ENCODE peak calls at places on chromosomes 3 and 15, in eight cellular contexts. A is PC-3, S is GM12878, X is neuronal stem cell, K is GM23248, O is mesendoderm, I is endothelial cell of umbilical vein, N is HCT116. W is an unnamed sample.

GRCh38 chr15:56757884-56758283 is 24.6 kb upstream of the ZNF280D start:
- DNase-seq in O (no peak), X (no peak), K (no peak), I (no peak), N (no peak), S (no peak), A (no peak), W (no peak)

GRCh38 chr3:187798531-187799520 is 53.6 kb upstream of the BCL6 start:
- DNase-seq in K (no peak), N (no peak), S (no peak), X (no peak), O (peak), I (no peak), A (no peak), W (no peak)

GRCh38 chr3:139630532-139630931 is 47.2 kb downstream of the NMNAT3 start:
- DNase-seq in N (no peak), S (no peak), I (no peak), K (no peak), A (no peak), X (no peak), O (no peak), W (peak)

GRCh38 chr15:66782785-66783184 is 80.7 kb downstream of the SMAD6 start:
- DNase-seq in N (no peak), I (no peak), O (no peak), K (no peak), A (no peak), S (no peak), X (no peak), W (no peak)

GRCh38 chr3:168266335-168266734 is 170.6 kb upstream of the GOLIM4 start:
- DNase-seq in S (no peak), O (no peak), A (no peak), X (no peak), N (no peak), K (no peak), I (no peak), W (no peak)

GRCh38 chr3:6921041-6921440 is 60.1 kb downstream of the GRM7 start:
- DNase-seq in O (no peak), N (no peak), X (no peak), S (no peak), K (no peak), I (no peak), A (no peak), W (no peak)

GRCh38 chr3:24299801-24300626 is 194.6 kb downstream of the THRB start:
- DNase-seq in N (no peak), S (no peak), K (peak), I (peak), O (no peak), A (peak), X (no peak), W (peak)

GRCh38 chr15:39455502-39455991 is 125.3 kb upstream of the THBS1 start:
- DNase-seq in I (no peak), X (no peak), N (no peak), S (no peak), K (peak), O (no peak), A (peak), W (peak)

GRCh38 chr3:179149239-179149887 is 1.2 kb downstream of the PIK3CA start:
- DNase-seq in S (peak), A (peak), O (no peak), K (peak), I (no peak), X (peak), N (no peak), W (peak)

GRCh38 chr15:83436513-83437158 is 10.5 kb upstream of the SH3GL3 start:
- DNase-seq in N (peak), S (no peak), X (peak), K (peak), O (peak), I (peak), A (peak), W (peak)

GRCh38 chr3:16511561-16512434 is 1.7 kb downstream of the RFTN1 start:
- DNase-seq in N (no peak), I (peak), K (peak), A (no peak), S (peak), O (peak), X (no peak), W (peak)

GRCh38 chr3:48435774-48436476 is 4.0 kb downstream of the CCDC51 start:
- DNase-seq in N (peak), O (peak), A (peak), I (peak), X (peak), S (peak), K (peak), W (peak)

GRCh38 chr15:98518823-98519561 is 129.3 kb upstream of the IGF1R start:
- DNase-seq in A (peak), I (peak), X (peak), S (no peak), O (peak), N (peak), K (peak), W (peak)

GRCh38 chr3:66851894-66852613 is 146.1 kb upstream of the KBTBD8 start:
- DNase-seq in S (no peak), N (no peak), A (no peak), X (no peak), I (no peak), K (no peak), O (no peak), W (peak)

GRCh38 chr3:58131101-58131500 is 79.7 kb downstream of the DNASE1L3 start:
- DNase-seq in N (no peak), I (no peak), O (no peak), A (no peak), S (no peak), X (no peak), K (no peak), W (no peak)

GRCh38 chr3:53570086-53570485 is 75.7 kb downstream of the CACNA1D start:
- DNase-seq in A (no peak), K (no peak), I (no peak), N (no peak), X (no peak), S (no peak), O (no peak), W (no peak)

GRCh38 chr3:56801597-56802410 is at the start of gene ARHGEF3:
- DNase-seq in O (peak), A (peak), N (peak), I (peak), K (peak), S (no peak), X (peak), W (peak)

GRCh38 chr3:157373783-157374182 is 62.9 kb upstream of the PTX3 start:
- DNase-seq in K (peak), N (no peak), I (no peak), S (no peak), X (no peak), A (no peak), O (peak), W (peak)

GRCh38 chr3:20190991-20191390 is 5.0 kb upstream of the SGO1 start:
- DNase-seq in O (peak), K (no peak), I (no peak), N (no peak), A (peak), X (no peak), S (no peak), W (no peak)

GRCh38 chr3:25472153-25472552 is 44.1 kb downstream of the RARB start:
- DNase-seq in X (no peak), N (no peak), I (no peak), S (no peak), K (no peak), A (no peak), O (no peak), W (no peak)

GRCh38 chr15:74955017-74955416 is 1.6 kb downstream of the RPP25 start:
- DNase-seq in K (no peak), S (no peak), I (no peak), X (no peak), O (no peak), N (no peak), A (no peak), W (no peak)

GRCh38 chr3:156209631-156210336 is 89.4 kb downstream of the KCNAB1 start:
- DNase-seq in A (no peak), S (no peak), I (no peak), N (no peak), O (no peak), X (no peak), K (no peak), W (no peak)

GRCh38 chr3:66463734-66464511 is 36.9 kb downstream of the LRIG1 start:
- DNase-seq in X (no peak), S (no peak), K (no peak), I (no peak), A (no peak), O (no peak), N (no peak), W (no peak)

GRCh38 chr15:40344631-40345120 is 3.9 kb upstream of the CCDC9B start:
- DNase-seq in I (peak), O (peak), N (no peak), A (peak), K (peak), X (no peak), S (no peak), W (peak)

DNA sequence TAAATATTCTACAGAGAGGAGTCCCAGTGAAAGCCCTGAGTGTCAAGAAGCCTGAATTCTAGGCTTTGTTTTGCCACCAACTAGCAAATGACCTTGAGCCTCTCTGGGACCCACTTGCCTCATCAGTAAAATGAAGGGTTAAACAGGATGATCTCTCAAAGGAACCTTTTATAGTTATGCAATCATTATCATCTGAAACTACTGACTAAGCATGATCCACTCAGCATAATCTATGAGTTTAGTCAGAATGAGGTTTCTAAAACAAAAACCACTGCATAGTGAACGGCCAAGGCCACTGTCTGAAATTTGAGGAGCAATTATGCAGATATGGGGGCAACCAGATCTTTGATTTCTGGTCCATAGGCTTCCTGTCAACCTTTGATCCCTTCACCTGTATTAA is 319.0 kb downstream of the MECOM start:
- DNase-seq in A (peak), N (no peak), I (no peak), S (no peak), K (peak), X (no peak), O (no peak), W (peak)
- H3K4me2 ChIP-seq in A (peak), N (no peak), I (no peak), S (no peak), K (no peak), X (no peak), O (no peak), W (no peak)

DNA sequence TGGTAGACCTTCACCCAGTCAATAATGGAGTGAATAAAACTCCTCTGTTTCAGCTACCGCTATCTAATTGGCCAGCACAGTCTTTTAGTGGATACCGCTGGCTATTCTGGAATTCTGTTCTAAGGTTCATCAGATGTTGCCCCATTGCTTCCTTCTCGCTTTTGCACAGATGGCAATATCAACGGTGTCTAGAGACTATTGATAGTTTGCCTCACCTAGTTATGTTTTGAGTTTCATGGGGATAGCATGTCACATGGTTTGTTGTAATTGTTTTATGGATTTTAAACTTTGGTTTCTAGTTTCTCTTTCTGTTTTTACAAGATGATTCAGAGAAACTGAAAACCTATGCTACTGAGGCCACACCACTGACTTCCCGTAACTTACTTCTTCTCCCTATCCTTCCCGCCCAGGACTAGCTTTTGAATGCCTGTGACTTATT is 2.0 kb downstream of the XRN1 start:
- DNase-seq in K (peak), O (no peak), X (no peak), A (peak), I (peak), N (no peak), S (peak), W (peak)
- H3K4me3 ChIP-seq in K (peak), O (no peak), X (peak), A (peak), I (no peak), N (no peak), S (peak), W (peak)

DNA sequence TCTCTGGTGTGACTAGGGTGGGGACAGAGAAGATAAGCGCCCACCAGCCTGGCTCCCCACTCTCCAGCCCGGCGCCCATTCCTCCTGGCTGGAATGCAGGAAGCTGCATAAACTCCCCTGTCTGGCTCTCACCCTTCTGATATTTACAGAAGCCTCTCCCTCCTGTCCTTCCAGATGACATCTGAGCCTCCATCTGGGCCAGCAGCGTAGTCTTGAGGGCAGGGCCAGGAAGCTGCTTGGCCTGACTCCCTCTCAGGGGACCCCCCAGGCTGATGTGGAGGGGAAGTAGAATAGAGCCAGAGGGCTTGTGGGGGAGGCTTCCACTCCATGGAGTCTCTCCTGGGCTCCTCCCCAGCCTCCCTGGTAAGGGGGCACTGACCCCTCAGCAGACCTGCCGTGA is 49.9 kb downstream of the LINGO1 start:
- DNase-seq in K (no peak), S (no peak), I (no peak), X (no peak), O (no peak), A (peak), N (no peak), W (no peak)
- H3K4me2 ChIP-seq in K (no peak), S (no peak), I (no peak), X (no peak), O (no peak), A (no peak), N (no peak), W (no peak)

DNA sequence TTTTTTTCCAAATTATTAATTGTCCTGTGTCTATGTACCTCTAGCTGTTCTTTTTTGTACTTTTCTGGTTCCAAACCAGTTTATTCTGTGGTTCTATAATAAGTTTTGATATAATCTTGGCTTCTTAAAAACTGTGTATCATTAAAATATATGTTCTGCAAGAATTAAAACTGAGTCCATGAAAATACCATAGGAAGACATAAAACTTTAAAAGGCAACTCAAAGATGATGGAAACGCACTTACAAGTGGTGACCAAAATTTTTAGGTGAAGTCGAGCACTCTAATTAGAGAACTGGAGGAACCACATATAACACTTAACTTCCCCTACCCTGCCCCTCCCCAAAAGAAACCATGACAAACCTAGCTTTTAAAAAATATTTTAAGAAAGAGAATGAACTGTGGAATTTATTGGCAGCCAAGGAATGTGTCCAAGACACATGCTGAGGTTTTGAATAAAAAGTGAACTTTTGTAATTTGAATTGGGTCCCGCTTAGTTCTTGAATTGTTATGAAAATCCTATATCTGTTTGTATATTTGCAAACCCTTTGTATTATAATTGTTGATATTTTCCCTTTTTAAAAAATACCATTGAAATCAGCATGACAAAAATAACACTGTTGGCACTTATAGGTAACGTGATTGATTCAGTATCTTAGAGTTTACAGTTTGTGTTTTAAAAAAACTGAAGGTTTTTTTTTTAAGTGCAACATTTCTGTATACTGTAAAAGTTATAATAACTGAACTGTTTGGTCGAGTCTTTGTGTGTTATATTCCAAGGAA is 7.7 kb downstream of the NR2F2 start:
- DNase-seq in S (no peak), O (no peak), X (no peak), K (no peak), A (peak), I (peak), N (no peak), W (peak)
- H3K4me3 ChIP-seq in S (peak), O (no peak), X (peak), K (peak), A (peak), I (peak), N (no peak), W (peak)

GRCh38 chr3:98718730-98719129 is 44.4 kb upstream of the ST3GAL6 start:
- DNase-seq in X (no peak), S (no peak), N (no peak), A (no peak), O (no peak), I (no peak), K (no peak), W (no peak)
- H3K4me2 ChIP-seq in X (no peak), S (no peak), N (no peak), A (no peak), O (no peak), I (no peak), K (no peak), W (no peak)

DNA sequence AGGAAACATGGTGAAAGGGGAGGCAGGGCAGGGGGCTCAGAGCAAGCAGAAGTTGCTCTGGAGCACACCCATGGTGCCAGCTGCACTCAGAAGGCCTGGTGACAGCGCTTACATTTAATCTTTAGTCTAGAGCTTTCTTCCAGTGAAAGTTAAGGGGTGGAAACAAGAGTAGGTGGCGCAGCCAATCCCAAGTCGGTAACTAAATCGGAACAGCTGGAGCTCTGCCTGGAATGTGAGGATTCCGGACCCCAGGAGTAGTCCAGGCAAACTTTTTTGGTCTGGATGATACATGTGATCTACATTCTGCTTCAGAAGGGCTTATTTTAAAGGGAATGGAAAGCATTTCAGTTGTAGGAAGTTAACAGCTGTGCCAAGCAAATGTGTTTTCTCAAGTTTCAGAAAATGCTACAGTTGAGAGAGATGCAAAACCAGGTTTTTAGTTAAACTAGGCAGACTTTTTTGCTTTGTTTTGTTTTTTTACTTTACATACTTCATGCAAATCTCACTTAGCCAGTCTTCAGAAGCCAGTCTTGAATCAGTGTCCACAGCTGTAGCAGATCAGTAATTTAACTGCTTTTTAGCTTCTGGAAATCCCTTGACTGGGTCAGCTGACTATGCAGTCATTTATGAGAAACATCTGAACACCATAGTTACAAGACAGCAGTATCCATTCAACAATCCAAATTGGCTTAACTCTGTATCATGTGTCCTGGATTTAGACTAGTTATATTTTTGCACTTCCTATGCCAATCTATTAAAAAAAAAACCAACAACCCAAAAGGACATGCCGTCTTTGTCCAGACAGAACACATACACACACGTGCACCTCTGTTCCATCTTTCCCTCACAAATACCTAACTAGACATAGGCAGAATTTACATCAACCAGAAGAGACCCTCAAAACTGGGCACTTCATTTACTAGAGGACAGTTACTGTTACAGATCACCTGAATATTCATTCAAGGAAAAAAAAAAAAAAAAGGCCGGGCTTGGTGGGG is 33.2 kb downstream of the ZNF106 start:
- DNase-seq in I (peak), N (no peak), O (peak), A (no peak), S (peak), X (peak), K (peak), W (peak)
- H3K4me3 ChIP-seq in I (no peak), N (no peak), O (no peak), A (no peak), S (no peak), X (no peak), K (peak), W (peak)

GRCh38 chr15:90035835-90036220 is 34.7 kb downstream of the ZNF710 start:
- DNase-seq in I (no peak), O (no peak), X (no peak), N (no peak), K (no peak), S (no peak), A (no peak), W (no peak)
- H3K4me2 ChIP-seq in I (peak), O (no peak), X (peak), N (peak), K (no peak), S (peak), A (peak), W (no peak)

GRCh38 chr15:92624401-92624991 is 31.1 kb downstream of the FAM174B start:
- DNase-seq in N (no peak), X (no peak), A (no peak), O (no peak), S (no peak), K (peak), I (peak), W (no peak)

GRCh38 chr15:92629276-92629974 is 26.1 kb downstream of the FAM174B start:
- DNase-seq in N (no peak), A (no peak), K (no peak), I (no peak), X (no peak), O (no peak), S (no peak), W (no peak)

GRCh38 chr15:92625297-92625980 is 30.1 kb downstream of the FAM174B start:
- DNase-seq in O (no peak), S (peak), N (no peak), I (peak), X (no peak), K (peak), A (peak), W (peak)

GRCh38 chr15:92629975-92630626 is 25.5 kb downstream of the FAM174B start:
- DNase-seq in X (no peak), K (no peak), A (no peak), N (no peak), S (no peak), I (peak), O (no peak), W (no peak)

GRCh38 chr15:92627014-92627413 is 28.6 kb downstream of the FAM174B start:
- DNase-seq in X (no peak), O (no peak), I (no peak), N (no peak), A (no peak), K (no peak), S (no peak), W (no peak)
- H3K4me3 ChIP-seq in X (no peak), O (no peak), I (no peak), N (no peak), A (no peak), K (no peak), S (no peak), W (no peak)

GRCh38 chr3:149812165-149812605 is 830 bp upstream of the RNF13 start:
- DNase-seq in I (no peak), K (no peak), S (no peak), N (no peak), A (no peak), X (no peak), O (no peak), W (no peak)
- H3K4me2 ChIP-seq in I (peak), K (peak), S (peak), N (peak), A (peak), X (peak), O (peak), W (peak)